ENCODE peak calls at places on chromosomes 7 and 10, in five cellular contexts. O is NCI-H446 treated with DMSO at 0.1 percent for 48 hours; C is lung; X is CD8-positive, alpha-beta memory T cell; E is smooth muscle cell of the brain vasculature. N is an unnamed sample.
A peak's percentile ranks its signal among the peaks of the same experiment; 100 is the strongest.

GRCh38 chr10:70328987-70329386 is 45.2 kb upstream of the NPFFR1 start:
- DNase-seq in O (no peak), C (no peak), X (no peak), E (no peak), N (no peak)

GRCh38 chr10:68330852-68331454 is 911 bp upstream of the HNRNPH3 start:
- DNase-seq in O (no peak), C (no peak), X (no peak), E (no peak), N (no peak)

GRCh38 chr7:3153118-3153517 is 109.5 kb upstream of the CARD11 start:
- DNase-seq in O (no peak), C (no peak), X (no peak), E (no peak), N (no peak)

GRCh38 chr10:1102392-1102791 is 46.2 kb downstream of the WDR37 start:
- DNase-seq in O (no peak), C (no peak), X (no peak), E (no peak), N (no peak)

GRCh38 chr10:95547791-95548435 is 13.3 kb downstream of the SORBS1 start:
- DNase-seq in O (no peak), C (no peak), X (no peak), E (no peak), N (no peak)

GRCh38 chr10:79066460-79067240 is 2.1 kb upstream of the ZMIZ1 start:
- DNase-seq in O (no peak), C (no peak), X (no peak), E (no peak), N (no peak)

GRCh38 chr7:140672382-140673062 is at the start of gene ADCK2:
- DNase-seq in O (peak; percentile 7), C (peak; percentile 63), X (peak; percentile 69), E (no peak), N (no peak)

GRCh38 chr10:28569506-28570159 is 36.7 kb downstream of the WAC start:
- DNase-seq in O (no peak), C (no peak), X (no peak), E (no peak), N (no peak)

GRCh38 chr7:95096123-95096395 is 188.7 kb downstream of the PPP1R9A start:
- DNase-seq in O (no peak), C (no peak), X (no peak), E (no peak), N (no peak)

GRCh38 chr10:131880016-131880590 is 20.7 kb upstream of the PPP2R2D start:
- DNase-seq in O (no peak), C (no peak), X (no peak), E (no peak), N (no peak)

GRCh38 chr7:44103941-44104879 is at the start of gene AEBP1:
- DNase-seq in O (no peak), C (no peak), X (no peak), E (no peak), N (peak; percentile 16)

GRCh38 chr10:16597656-16598055 is 76.0 kb upstream of the C1QL3 start:
- DNase-seq in O (no peak), C (no peak), X (no peak), E (no peak), N (no peak)

GRCh38 chr7:138097064-138097741 is 20.9 kb downstream of the AKR1D1 start:
- DNase-seq in O (no peak), C (no peak), X (no peak), E (no peak), N (no peak)

GRCh38 chr10:2012209-2012608 is 274.9 kb upstream of the ADARB2 start:
- DNase-seq in O (no peak), C (no peak), X (no peak), E (no peak), N (no peak)

GRCh38 chr7:102169651-102170416 is 116.8 kb upstream of the SH2B2 start:
- DNase-seq in O (no peak), C (no peak), X (no peak), E (peak; percentile 13), N (no peak)

GRCh38 chr10:33228426-33228825 is 106.0 kb downstream of the NRP1 start:
- DNase-seq in O (no peak), C (no peak), X (no peak), E (no peak), N (no peak)

GRCh38 chr7:137932881-137933269 is 69.0 kb downstream of the CREB3L2 start:
- DNase-seq in O (no peak), C (no peak), X (no peak), E (peak; percentile 17), N (no peak)

GRCh38 chr7:12244129-12244528 is 33.0 kb downstream of the TMEM106B start:
- DNase-seq in O (no peak), C (no peak), X (no peak), E (no peak), N (no peak)

N was measured in naive thymus-derived CD4-positive, alpha-beta T cell.